ENCODE peak calls at places on chromosomes 12 and 14, in eight cellular contexts. N is BE2C; O is HCT116; T is CD8-positive, alpha-beta T cell; H is cardiac muscle cell; Q is body of pancreas; E is astrocyte; P is aorta. I is an unnamed sample.
A peak's percentile ranks its signal among the peaks of the same experiment; 100 is the strongest.

GRCh38 chr14:30450620-30451019 is 108.3 kb upstream of the G2E3 start:
- DNase-seq in N (no peak), O (no peak), T (no peak), H (peak; percentile 66), Q (no peak), E (peak; percentile 5), P (no peak), I (no peak)

GRCh38 chr14:95507701-95508103 is 8.7 kb downstream of the SYNE3 start:
- DNase-seq in N (peak; percentile 78), O (no peak), T (no peak), H (no peak), Q (no peak), E (peak; percentile 83), P (no peak), I (no peak)

GRCh38 chr12:26741828-26742227 is 91.2 kb downstream of the ITPR2 start:
- DNase-seq in N (no peak), O (no peak), T (no peak), H (no peak), Q (no peak), E (no peak), P (no peak), I (no peak)

GRCh38 chr12:30219047-30219446 is 435.3 kb upstream of the TMTC1 start:
- DNase-seq in N (no peak), O (no peak), T (no peak), H (no peak), Q (no peak), E (peak; percentile 62), P (no peak), I (no peak)

GRCh38 chr12:98845957-98846356 is 200.9 kb downstream of the APAF1 start:
- DNase-seq in N (no peak), O (no peak), T (no peak), H (no peak), Q (no peak), E (peak; percentile 24), P (no peak), I (no peak)

GRCh38 chr12:121805171-121805687 is 1.4 kb downstream of the SETD1B start:
- DNase-seq in N (no peak), O (no peak), T (no peak), H (peak; percentile 47), Q (no peak), E (no peak), P (no peak), I (no peak)

GRCh38 chr14:52020866-52021717 is 31.7 kb downstream of the RTRAF start:
- DNase-seq in N (no peak), O (no peak), T (no peak), H (no peak), Q (no peak), E (no peak), P (no peak), I (no peak)

GRCh38 chr12:42446761-42447160 is 120.8 kb downstream of the PPHLN1 start:
- DNase-seq in N (no peak), O (no peak), T (no peak), H (no peak), Q (no peak), E (peak; percentile 52), P (no peak), I (no peak)

GRCh38 chr14:77315115-77315944 is 5.4 kb downstream of the POMT2 start:
- DNase-seq in N (no peak), O (no peak), T (no peak), H (peak; percentile 17), Q (no peak), E (no peak), P (no peak), I (no peak)

GRCh38 chr12:42565633-42566032 is 23.9 kb downstream of the PRICKLE1 start:
- DNase-seq in N (no peak), O (no peak), T (no peak), H (no peak), Q (no peak), E (no peak), P (no peak), I (no peak)

GRCh38 chr14:53147208-53147607 is 5.9 kb downstream of the DDHD1 start:
- DNase-seq in N (no peak), O (no peak), T (no peak), H (no peak), Q (no peak), E (no peak), P (no peak), I (no peak)

GRCh38 chr12:112486361-112486760 is 67.6 kb downstream of the PTPN11 start:
- DNase-seq in N (no peak), O (no peak), T (no peak), H (no peak), Q (no peak), E (no peak), P (no peak), I (no peak)

GRCh38 chr12:46839964-46840363 is 14.2 kb upstream of the SLC38A4 start:
- DNase-seq in N (no peak), O (no peak), T (no peak), H (no peak), Q (no peak), E (no peak), P (no peak), I (no peak)

GRCh38 chr12:7555752-7556151 is 52.2 kb upstream of the CD163 start:
- DNase-seq in N (no peak), O (peak; percentile 48), T (no peak), H (peak; percentile 51), Q (no peak), E (peak; percentile 4), P (no peak), I (no peak)

GRCh38 chr14:91108941-91109611 is 4.8 kb upstream of the DGLUCY start:
- DNase-seq in N (no peak), O (no peak), T (peak; percentile 6), H (no peak), Q (peak; percentile 66), E (no peak), P (no peak), I (no peak)

GRCh38 chr14:82420874-82421273 is 887.2 kb upstream of the SEL1L start:
- DNase-seq in N (no peak), O (no peak), T (no peak), H (no peak), Q (no peak), E (no peak), P (no peak), I (no peak)

GRCh38 chr12:55899035-55899434 is 28.7 kb downstream of the PYM1 start:
- DNase-seq in N (no peak), O (no peak), T (no peak), H (no peak), Q (no peak), E (peak; percentile 52), P (no peak), I (no peak)

GRCh38 chr12:74365178-74365964 is 172.3 kb upstream of the ATXN7L3B start:
- DNase-seq in N (peak; percentile 62), O (no peak), T (no peak), H (peak; percentile 5), Q (peak; percentile 49), E (peak; percentile 28), P (no peak), I (no peak)

GRCh38 chr14:24196071-24197061 is 1.1 kb upstream of the TM9SF1 start:
- DNase-seq in N (no peak), O (no peak), T (no peak), H (peak; percentile 56), Q (no peak), E (peak; percentile 24), P (no peak), I (no peak)

GRCh38 chr14:78519863-78520262 is 349.7 kb downstream of the NRXN3 start:
- DNase-seq in N (no peak), O (no peak), T (peak; percentile 4), H (peak; percentile 79), Q (peak; percentile 26), E (peak; percentile 7), P (no peak), I (no peak)

GRCh38 chr14:50360851-50361250 is 35.8 kb downstream of the CDKL1 start:
- DNase-seq in N (no peak), O (no peak), T (no peak), H (no peak), Q (no peak), E (no peak), P (no peak), I (no peak)

GRCh38 chr12:131825146-131825892 is 2.9 kb upstream of the MMP17 start:
- DNase-seq in N (no peak), O (no peak), T (no peak), H (no peak), Q (peak; percentile 71), E (peak; percentile 69), P (no peak), I (no peak)

GRCh38 chr14:73610692-73611091 is 1.6 kb upstream of the ACOT6 start:
- DNase-seq in N (peak; percentile 30), O (no peak), T (no peak), H (peak; percentile 0), Q (no peak), E (no peak), P (no peak), I (no peak)

DNA sequence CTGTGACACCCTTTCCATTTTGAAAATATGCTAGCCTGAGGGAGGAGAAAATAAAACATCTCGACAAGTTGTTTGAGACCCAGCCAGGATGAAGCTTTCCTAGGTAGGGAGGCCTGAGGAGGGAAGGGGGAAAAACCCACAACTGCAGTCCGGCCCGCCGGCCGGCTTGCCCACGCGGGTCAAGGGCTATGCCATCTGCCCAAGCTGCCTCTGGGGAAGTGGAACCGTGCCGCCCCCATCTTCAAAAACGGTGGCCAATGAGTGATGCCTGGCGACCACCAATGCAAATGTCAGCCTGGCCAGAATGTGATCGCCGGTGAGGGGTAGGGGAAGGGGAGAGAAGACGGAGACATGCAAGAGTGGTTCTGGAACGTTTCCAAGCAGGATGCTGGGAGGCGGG is 263.5 kb upstream of the ALG10B start:
- DNase-seq in N (peak; percentile 14), O (no peak), T (no peak), H (no peak), Q (no peak), E (no peak), P (no peak), I (no peak)
- H3K9me3 ChIP-seq in N (no peaks in the 10 kb centered on the region), O (peaks cover 17% of the 10 kb centered on the region), T (no peaks in the 10 kb centered on the region), H (no peaks in the 10 kb centered on the region), Q (no peaks in the 10 kb centered on the region), E (peaks cover 26% of the 10 kb centered on the region), P (no peaks in the 10 kb centered on the region), I (no peaks in the 10 kb centered on the region)

GRCh38 chr14:71119075-71119474 is 211.8 kb downstream of the PCNX1 start:
- DNase-seq in N (no peak), O (no peak), T (no peak), H (no peak), Q (no peak), E (peak; percentile 42), P (no peak), I (no peak)
- H3K9me3 ChIP-seq in N (no peaks in the 10 kb centered on the region), O (no peaks in the 10 kb centered on the region), T (no peaks in the 10 kb centered on the region), H (no peaks in the 10 kb centered on the region), Q (no peaks in the 10 kb centered on the region), E (no peaks in the 10 kb centered on the region), P (peaks cover 2% of the 10 kb centered on the region), I (no peaks in the 10 kb centered on the region)

GRCh38 chr12:93198086-93198485 is 179.6 kb upstream of the NUDT4 start:
- DNase-seq in N (no peak), O (peak; percentile 60), T (no peak), H (no peak), Q (no peak), E (peak; percentile 85), P (no peak), I (no peak)
- H3K9me3 ChIP-seq in N (no peaks in the 10 kb centered on the region), O (no peaks in the 10 kb centered on the region), T (no peaks in the 10 kb centered on the region), H (no peaks in the 10 kb centered on the region), Q (no peaks in the 10 kb centered on the region), E (no peaks in the 10 kb centered on the region), P (no peaks in the 10 kb centered on the region), I (no peaks in the 10 kb centered on the region)

DNA sequence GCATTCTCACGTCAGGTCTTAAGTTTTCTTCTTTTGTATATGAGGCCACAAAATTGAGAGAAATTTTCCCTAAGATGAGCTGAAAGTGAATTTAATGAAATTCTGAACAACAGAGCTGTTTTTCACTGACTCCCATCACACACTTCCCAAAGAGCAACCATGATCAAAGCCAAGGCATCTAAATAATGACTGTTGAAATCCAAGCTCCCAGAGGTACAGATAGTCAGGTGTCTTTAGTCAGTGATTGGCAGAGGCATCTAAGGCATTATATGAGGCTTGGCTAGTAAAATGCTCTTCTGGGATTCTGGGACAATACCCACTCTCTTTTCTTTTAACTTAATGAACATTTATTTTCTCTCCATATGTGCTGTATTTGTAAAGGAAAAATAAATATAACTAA is 1.0 kb upstream of the SSTR1 start:
- DNase-seq in N (no peak), O (no peak), T (no peak), H (no peak), Q (no peak), E (no peak), P (no peak), I (no peak)
- H3K9me3 ChIP-seq in N (peaks cover 5% of the 10 kb centered on the region), O (no peaks in the 10 kb centered on the region), T (no peaks in the 10 kb centered on the region), H (no peaks in the 10 kb centered on the region), Q (no peaks in the 10 kb centered on the region), E (peaks cover 8% of the 10 kb centered on the region), P (peaks cover 2% of the 10 kb centered on the region), I (no peaks in the 10 kb centered on the region)